ENCODE peak calls at places on chromosome 11, in four cellular contexts. One of them, this sample, is unnamed.

GRCh38 chr11:13269775-13270174 is 7.8 kb upstream of the BMAL1 start:
- DNase-seq in HepG2: no peak
- DNase-seq in K562: no peak
- DNase-seq in GM12878: no peak
- DNase-seq in this sample: no peak

GRCh38 chr11:15819679-15820286 is 536.6 kb downstream of the SOX6 start:
- DNase-seq in HepG2: peak
- DNase-seq in K562: peak
- DNase-seq in GM12878: no peak
- DNase-seq in this sample: peak

GRCh38 chr11:789951-790350 is at the start of gene CEND1:
- DNase-seq in HepG2: no peak
- DNase-seq in K562: peak
- DNase-seq in GM12878: no peak
- DNase-seq in this sample: peak

GRCh38 chr11:65650547-65651338 is 12.0 kb downstream of the RELA start:
- DNase-seq in HepG2: no peak
- DNase-seq in K562: no peak
- DNase-seq in GM12878: no peak
- DNase-seq in this sample: no peak

GRCh38 chr11:119935341-119935925 is 202.5 kb downstream of the TRIM29 start:
- DNase-seq in HepG2: no peak
- DNase-seq in K562: no peak
- DNase-seq in GM12878: no peak
- DNase-seq in this sample: no peak

GRCh38 chr11:17593466-17594245 is 46.6 kb downstream of the OTOG start:
- DNase-seq in HepG2: no peak
- DNase-seq in K562: no peak
- DNase-seq in GM12878: no peak
- DNase-seq in this sample: peak

GRCh38 chr11:11148104-11148509 is 204.9 kb downstream of the CSNK2A3 start:
- DNase-seq in HepG2: no peak
- DNase-seq in K562: peak
- DNase-seq in GM12878: no peak
- DNase-seq in this sample: peak

GRCh38 chr11:103532133-103532788 is 423.0 kb downstream of the DYNC2H1 start:
- DNase-seq in HepG2: no peak
- DNase-seq in K562: no peak
- DNase-seq in GM12878: no peak
- DNase-seq in this sample: no peak

GRCh38 chr11:125062931-125063428 is at the start of gene SLC37A2:
- DNase-seq in HepG2: peak
- DNase-seq in K562: no peak
- DNase-seq in GM12878: peak
- DNase-seq in this sample: peak

GRCh38 chr11:6927030-6927617 is 898 bp downstream of the ZNF215 start:
- DNase-seq in HepG2: no peak
- DNase-seq in K562: peak
- DNase-seq in GM12878: peak
- DNase-seq in this sample: no peak

GRCh38 chr11:829946-830294 is 2.2 kb downstream of the CRACR2B start:
- DNase-seq in HepG2: no peak
- DNase-seq in K562: no peak
- DNase-seq in GM12878: no peak
- DNase-seq in this sample: no peak

GRCh38 chr11:45097721-45098493 is 48.5 kb upstream of the PRDM11 start:
- DNase-seq in HepG2: no peak
- DNase-seq in K562: peak
- DNase-seq in GM12878: no peak
- DNase-seq in this sample: peak

GRCh38 chr11:130369141-130369691 is 54.5 kb upstream of the ZBTB44 start:
- DNase-seq in HepG2: no peak
- DNase-seq in K562: no peak
- DNase-seq in GM12878: no peak
- DNase-seq in this sample: no peak

GRCh38 chr11:62921201-62921572 is at the start of gene CHRM1:
- DNase-seq in HepG2: no peak
- DNase-seq in K562: no peak
- DNase-seq in GM12878: no peak
- DNase-seq in this sample: no peak

GRCh38 chr11:42498971-42499370 is 812.8 kb upstream of the API5 start:
- DNase-seq in HepG2: no peak
- DNase-seq in K562: no peak
- DNase-seq in GM12878: no peak
- DNase-seq in this sample: no peak

GRCh38 chr11:1546536-1547466 is 25.3 kb downstream of the DUSP8 start:
- DNase-seq in HepG2: no peak
- DNase-seq in K562: peak
- DNase-seq in GM12878: no peak
- DNase-seq in this sample: peak

GRCh38 chr11:116948375-116948774 is 111.0 kb upstream of the APOA1 start:
- DNase-seq in HepG2: no peak
- DNase-seq in K562: no peak
- DNase-seq in GM12878: no peak
- DNase-seq in this sample: no peak

GRCh38 chr11:14861680-14862079 is 30.4 kb downstream of the CYP2R1 start:
- DNase-seq in HepG2: peak
- DNase-seq in K562: peak
- DNase-seq in GM12878: no peak
- DNase-seq in this sample: no peak

GRCh38 chr11:123221074-123221473 is 26.0 kb upstream of the CLMP start:
- DNase-seq in HepG2: no peak
- DNase-seq in K562: no peak
- DNase-seq in GM12878: no peak
- DNase-seq in this sample: no peak

GRCh38 chr11:11476499-11476898 is 123.4 kb upstream of the CSNK2A3 start:
- DNase-seq in HepG2: no peak
- DNase-seq in K562: no peak
- DNase-seq in GM12878: no peak
- DNase-seq in this sample: no peak

GRCh38 chr11:7577226-7577882 is 63.6 kb downstream of the PPFIBP2 start:
- DNase-seq in HepG2: no peak
- DNase-seq in K562: no peak
- DNase-seq in GM12878: no peak
- DNase-seq in this sample: no peak

GRCh38 chr11:66600924-66601233 is 7.9 kb downstream of the CCS start:
- DNase-seq in HepG2: no peak
- DNase-seq in K562: no peak
- DNase-seq in GM12878: no peak
- DNase-seq in this sample: no peak

GRCh38 chr11:133747409-133747808 is 97.9 kb downstream of the SPATA19 start:
- DNase-seq in HepG2: no peak
- DNase-seq in K562: no peak
- DNase-seq in GM12878: no peak
- DNase-seq in this sample: no peak

GRCh38 chr11:64385953-64386704 is 27.2 kb downstream of the RPS6KA4 start:
- DNase-seq in HepG2: peak
- DNase-seq in K562: no peak
- DNase-seq in GM12878: no peak
- DNase-seq in this sample: no peak

DNA sequence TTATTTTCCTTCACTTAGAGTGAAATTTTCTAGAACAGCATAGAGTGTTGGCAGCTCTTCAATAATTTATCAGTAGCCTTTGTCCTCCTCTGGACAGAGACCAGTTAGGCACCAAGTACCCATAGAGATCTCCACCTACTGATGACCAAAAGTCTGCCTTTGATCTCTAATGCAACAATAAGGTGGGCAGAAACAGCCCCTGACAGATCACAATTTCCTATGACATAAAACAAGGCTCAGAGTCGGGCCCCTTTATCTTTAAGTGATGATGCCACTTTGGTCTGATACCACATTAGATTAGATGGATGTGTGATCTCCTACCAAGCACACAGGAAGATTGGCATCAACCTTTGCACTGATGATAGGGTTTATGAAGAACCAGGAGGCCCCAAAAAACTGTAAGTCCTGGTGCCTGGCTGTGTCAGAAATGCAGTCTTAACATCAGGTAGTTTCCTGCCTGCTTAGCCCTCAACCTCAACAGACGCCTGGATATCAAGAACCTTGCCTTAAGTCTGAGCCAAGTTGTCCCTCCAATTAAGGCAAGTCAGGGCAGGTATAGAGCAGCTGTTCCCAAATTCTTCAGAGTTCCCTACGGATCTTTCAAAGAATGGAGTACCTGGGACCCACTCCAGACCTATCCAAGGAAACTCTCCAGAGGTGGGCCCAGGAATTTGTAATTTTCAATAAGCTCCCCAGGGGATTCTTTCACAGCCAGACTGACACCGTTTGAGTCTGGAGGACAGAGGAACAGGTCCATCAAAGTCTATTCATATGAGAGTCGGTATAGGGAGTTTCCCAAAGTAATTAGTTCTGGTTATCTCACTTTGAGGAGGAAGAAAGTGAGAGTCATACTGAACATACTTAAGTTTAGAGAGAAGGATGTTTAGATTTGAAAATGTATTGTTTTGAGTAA is 30.6 kb upstream of the TMPRSS4 start:
- DNase-seq in HepG2: no peak
- DNase-seq in K562: no peak
- DNase-seq in GM12878: peak
- DNase-seq in this sample: no peak
- TF ChIP-seq CBFB in HepG2: no peak
- TF ChIP-seq CBFB in K562: no peak
- TF ChIP-seq CBFB in GM12878: no peak
- TF ChIP-seq CBFB in this sample: no peak

GRCh38 chr11:69253028-69253427 is 40.9 kb upstream of the MYEOV start:
- DNase-seq in HepG2: no peak
- DNase-seq in K562: no peak
- DNase-seq in GM12878: no peak
- DNase-seq in this sample: no peak
- TF ChIP-seq ATF2 in HepG2: no peak
- TF ChIP-seq ATF2 in K562: no peak
- TF ChIP-seq ATF2 in GM12878: no peak
- TF ChIP-seq ATF2 in this sample: no peak

GRCh38 chr11:57349491-57350274 is 11.5 kb downstream of the P2RX3 start:
- DNase-seq in HepG2: peak
- DNase-seq in K562: peak
- DNase-seq in GM12878: no peak
- DNase-seq in this sample: peak
- TF ChIP-seq CBFB in HepG2: no peak
- TF ChIP-seq CBFB in K562: no peak
- TF ChIP-seq CBFB in GM12878: no peak
- TF ChIP-seq CBFB in this sample: no peak

GRCh38 chr11:110023711-110024110 is 69.5 kb upstream of the ZC3H12C start:
- DNase-seq in HepG2: no peak
- DNase-seq in K562: no peak
- DNase-seq in GM12878: no peak
- DNase-seq in this sample: no peak

GRCh38 chr11:110028904-110029303 is 64.3 kb upstream of the ZC3H12C start:
- DNase-seq in HepG2: no peak
- DNase-seq in K562: no peak
- DNase-seq in GM12878: peak
- DNase-seq in this sample: no peak

GRCh38 chr11:110027627-110028371 is 65.4 kb upstream of the ZC3H12C start:
- DNase-seq in HepG2: no peak
- DNase-seq in K562: no peak
- DNase-seq in GM12878: peak
- DNase-seq in this sample: no peak

GRCh38 chr11:110029714-110030113 is 63.5 kb upstream of the ZC3H12C start:
- DNase-seq in HepG2: no peak
- DNase-seq in K562: no peak
- DNase-seq in GM12878: no peak
- DNase-seq in this sample: no peak

GRCh38 chr11:110026823-110027626 is 66.2 kb upstream of the ZC3H12C start:
- DNase-seq in HepG2: no peak
- DNase-seq in K562: no peak
- DNase-seq in GM12878: peak
- DNase-seq in this sample: no peak
- TF ChIP-seq ATF2 in HepG2: no peak
- TF ChIP-seq ATF2 in K562: no peak
- TF ChIP-seq ATF2 in GM12878: peak
- TF ChIP-seq ATF2 in this sample: no peak

GRCh38 chr11:25068451-25068850 is 571.6 kb downstream of the LUZP2 start:
- DNase-seq in HepG2: no peak
- DNase-seq in K562: no peak
- DNase-seq in GM12878: no peak
- DNase-seq in this sample: no peak

GRCh38 chr11:25066706-25067105 is 569.9 kb downstream of the LUZP2 start:
- DNase-seq in HepG2: no peak
- DNase-seq in K562: no peak
- DNase-seq in GM12878: no peak
- DNase-seq in this sample: no peak

GRCh38 chr11:25065711-25066110 is 568.9 kb downstream of the LUZP2 start:
- DNase-seq in HepG2: no peak
- DNase-seq in K562: no peak
- DNase-seq in GM12878: no peak
- DNase-seq in this sample: no peak
- TF ChIP-seq CBFB in HepG2: no peak
- TF ChIP-seq CBFB in K562: no peak
- TF ChIP-seq CBFB in GM12878: no peak
- TF ChIP-seq CBFB in this sample: no peak

GRCh38 chr11:102252339-102252891 is 64.9 kb upstream of the BIRC3 start:
- DNase-seq in HepG2: no peak
- DNase-seq in K562: no peak
- DNase-seq in GM12878: no peak
- DNase-seq in this sample: no peak
- TF ChIP-seq ATF2 in HepG2: no peak
- TF ChIP-seq ATF2 in K562: no peak
- TF ChIP-seq ATF2 in GM12878: no peak
- TF ChIP-seq ATF2 in this sample: no peak

DNA sequence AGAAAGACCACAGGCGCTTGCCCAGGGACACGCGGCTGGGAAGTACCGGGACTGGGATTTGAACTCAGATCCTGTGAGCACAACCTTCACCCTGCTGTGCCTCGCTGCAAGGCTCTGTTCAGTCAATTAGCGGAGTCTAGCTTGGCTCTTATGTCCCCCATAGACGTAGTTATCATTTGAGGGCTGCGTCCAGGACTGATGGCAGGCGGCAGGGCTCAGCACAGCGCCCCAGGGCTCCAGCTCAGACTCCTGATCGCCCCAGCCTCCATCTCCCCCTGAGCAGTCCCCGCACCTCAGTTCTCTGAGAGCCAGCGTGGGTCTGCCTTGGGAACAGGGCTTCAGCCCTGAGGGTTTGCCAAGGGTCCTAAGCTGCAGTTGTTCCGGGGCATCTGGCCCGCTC is 19.8 kb downstream of the MRGPRG start:
- DNase-seq in HepG2: no peak
- DNase-seq in K562: no peak
- DNase-seq in GM12878: no peak
- DNase-seq in this sample: no peak
- TF ChIP-seq CBFB in HepG2: no peak
- TF ChIP-seq CBFB in K562: no peak
- TF ChIP-seq CBFB in GM12878: no peak
- TF ChIP-seq CBFB in this sample: no peak

This sample was measured in WTC11.